ENCODE peak calls at places on chromosomes 7 and 10, in six cellular contexts. H, Q, J, Y, W and U are unnamed samples.

GRCh38 chr7:118517275-118517674 is 292.8 kb downstream of the ANKRD7 start:
- DNase-seq in H (no peak), Q (no peak), J (no peak), Y (no peak), W (no peak), U (no peak)

GRCh38 chr7:39269034-39269433 is 291.3 kb downstream of the POU6F2 start:
- DNase-seq in H (no peak), Q (no peak), J (no peak), Y (no peak), W (no peak), U (no peak)

GRCh38 chr7:600935-601334 is 81.3 kb upstream of the PDGFA start:
- DNase-seq in H (no peak), Q (no peak), J (no peak), Y (no peak), W (no peak), U (no peak)

GRCh38 chr10:78301481-78301880 is 267.8 kb downstream of the RPS24 start:
- DNase-seq in H (no peak), Q (no peak), J (no peak), Y (no peak), W (no peak), U (no peak)

GRCh38 chr10:43027331-43027955 is 49.4 kb upstream of the RET start:
- DNase-seq in H (no peak), Q (no peak), J (no peak), Y (no peak), W (no peak), U (no peak)

GRCh38 chr7:40298421-40298820 is 163.6 kb downstream of the SUGCT start:
- DNase-seq in H (peak; percentile 35), Q (no peak), J (no peak), Y (peak; percentile 81), W (no peak), U (no peak)

GRCh38 chr10:52858722-52859121 is 86.1 kb upstream of the MBL2 start:
- DNase-seq in H (no peak), Q (no peak), J (no peak), Y (no peak), W (no peak), U (no peak)

GRCh38 chr7:135170223-135170997 is at the start of gene CYREN:
- DNase-seq in H (peak; percentile 99), Q (peak; percentile 96), J (peak; percentile 91), Y (peak; percentile 96), W (peak; percentile 85), U (peak; percentile 97)

GRCh38 chr7:151769189-151769821 is 107.6 kb downstream of the PRKAG2 start:
- DNase-seq in H (no peak), Q (peak; percentile 2), J (no peak), Y (no peak), W (no peak), U (no peak)